ENCODE peak calls at places on chromosomes 4 and X, in four cellular contexts. One of them, this sample, is unnamed.

GRCh38 chr4:175309041-175309440 is 390.9 kb downstream of the ADAM29 start:
- DNase-seq in upper lobe of left lung: no peak
- DNase-seq in fibroblast of pulmonary artery: peak
- DNase-seq in cardiac muscle cell: no peak
- DNase-seq in this sample: no peak

GRCh38 chr4:61231421-61231820 is 31.3 kb downstream of the ADGRL3 start:
- DNase-seq in upper lobe of left lung: no peak
- DNase-seq in fibroblast of pulmonary artery: no peak
- DNase-seq in cardiac muscle cell: no peak
- DNase-seq in this sample: no peak

GRCh38 chr4:119693127-119693526 is 64.5 kb upstream of the PDE5A start:
- DNase-seq in upper lobe of left lung: no peak
- DNase-seq in fibroblast of pulmonary artery: no peak
- DNase-seq in cardiac muscle cell: no peak
- DNase-seq in this sample: no peak

GRCh38 chr4:137367608-137368007 is 164.7 kb downstream of the PCDH18 start:
- DNase-seq in upper lobe of left lung: no peak
- DNase-seq in fibroblast of pulmonary artery: peak
- DNase-seq in cardiac muscle cell: no peak
- DNase-seq in this sample: peak

GRCh38 chrX:31603411-31604120 is 531.7 kb upstream of the FTHL17 start:
- DNase-seq in upper lobe of left lung: no peak
- DNase-seq in fibroblast of pulmonary artery: peak
- DNase-seq in cardiac muscle cell: no peak
- DNase-seq in this sample: no peak

GRCh38 chrX:81114757-81115156 is 87.0 kb downstream of the HMGN5 start:
- DNase-seq in upper lobe of left lung: no peak
- DNase-seq in fibroblast of pulmonary artery: no peak
- DNase-seq in cardiac muscle cell: no peak
- DNase-seq in this sample: no peak

GRCh38 chr4:7941111-7942018 is 1.7 kb upstream of the AFAP1 start:
- DNase-seq in upper lobe of left lung: no peak
- DNase-seq in fibroblast of pulmonary artery: no peak
- DNase-seq in cardiac muscle cell: no peak
- DNase-seq in this sample: no peak

GRCh38 chrX:144681501-144681900 is 565.8 kb upstream of the SPANXN1 start:
- DNase-seq in upper lobe of left lung: no peak
- DNase-seq in fibroblast of pulmonary artery: peak
- DNase-seq in cardiac muscle cell: no peak
- DNase-seq in this sample: peak

GRCh38 chrX:43716696-43717095 is 60.6 kb downstream of the MAOA start:
- DNase-seq in upper lobe of left lung: no peak
- DNase-seq in fibroblast of pulmonary artery: no peak
- DNase-seq in cardiac muscle cell: no peak
- DNase-seq in this sample: no peak

GRCh38 chrX:42934020-42934701 is 156.2 kb upstream of the PPP1R2C start:
- DNase-seq in upper lobe of left lung: no peak
- DNase-seq in fibroblast of pulmonary artery: no peak
- DNase-seq in cardiac muscle cell: no peak
- DNase-seq in this sample: no peak

GRCh38 chr4:141329174-141329569 is 108.5 kb downstream of the ZNF330 start:
- DNase-seq in upper lobe of left lung: no peak
- DNase-seq in fibroblast of pulmonary artery: peak
- DNase-seq in cardiac muscle cell: no peak
- DNase-seq in this sample: peak

GRCh38 chr4:108473163-108473720 is 147.1 kb upstream of the RPL34 start:
- DNase-seq in upper lobe of left lung: no peak
- DNase-seq in fibroblast of pulmonary artery: no peak
- DNase-seq in cardiac muscle cell: no peak
- DNase-seq in this sample: no peak

GRCh38 chr4:78226279-78226678 is 169.2 kb downstream of the FRAS1 start:
- DNase-seq in upper lobe of left lung: no peak
- DNase-seq in fibroblast of pulmonary artery: no peak
- DNase-seq in cardiac muscle cell: no peak
- DNase-seq in this sample: no peak

GRCh38 chr4:175373031-175373430 is 439.0 kb downstream of the GPM6A start:
- DNase-seq in upper lobe of left lung: no peak
- DNase-seq in fibroblast of pulmonary artery: no peak
- DNase-seq in cardiac muscle cell: no peak
- DNase-seq in this sample: no peak

GRCh38 chr4:88196523-88197185 is 38.2 kb upstream of the ABCG2 start:
- DNase-seq in upper lobe of left lung: no peak
- DNase-seq in fibroblast of pulmonary artery: no peak
- DNase-seq in cardiac muscle cell: no peak
- DNase-seq in this sample: no peak

GRCh38 chr4:8831221-8832129 is 40.2 kb downstream of the HMX1 start:
- DNase-seq in upper lobe of left lung: peak
- DNase-seq in fibroblast of pulmonary artery: no peak
- DNase-seq in cardiac muscle cell: no peak
- DNase-seq in this sample: no peak

GRCh38 chrX:110175146-110175545 is 142.7 kb downstream of the AMMECR1 start:
- DNase-seq in upper lobe of left lung: no peak
- DNase-seq in fibroblast of pulmonary artery: no peak
- DNase-seq in cardiac muscle cell: no peak
- DNase-seq in this sample: no peak

GRCh38 chr4:78610546-78611214 is 59.1 kb downstream of the ANXA3 start:
- DNase-seq in upper lobe of left lung: no peak
- DNase-seq in fibroblast of pulmonary artery: peak
- DNase-seq in cardiac muscle cell: no peak
- DNase-seq in this sample: no peak

GRCh38 chr4:125112536-125112935 is 202.2 kb upstream of the FAT4 start:
- DNase-seq in upper lobe of left lung: no peak
- DNase-seq in fibroblast of pulmonary artery: no peak
- DNase-seq in cardiac muscle cell: no peak
- DNase-seq in this sample: no peak

GRCh38 chrX:140710710-140711109 is 1.2 kb downstream of the LINC00632 start:
- DNase-seq in upper lobe of left lung: no peak
- DNase-seq in fibroblast of pulmonary artery: peak
- DNase-seq in cardiac muscle cell: no peak
- DNase-seq in this sample: no peak

GRCh38 chr4:18180122-18180521 is 158.6 kb upstream of the LCORL start:
- DNase-seq in upper lobe of left lung: no peak
- DNase-seq in fibroblast of pulmonary artery: no peak
- DNase-seq in cardiac muscle cell: no peak
- DNase-seq in this sample: no peak

GRCh38 chrX:15170927-15171326 is 99.0 kb downstream of the ASB9 start:
- DNase-seq in upper lobe of left lung: no peak
- DNase-seq in fibroblast of pulmonary artery: no peak
- DNase-seq in cardiac muscle cell: no peak
- DNase-seq in this sample: no peak

GRCh38 chrX:154131955-154132354 is 12.1 kb upstream of the OPN1LW start:
- DNase-seq in upper lobe of left lung: no peak
- DNase-seq in fibroblast of pulmonary artery: no peak
- DNase-seq in cardiac muscle cell: no peak
- DNase-seq in this sample: no peak

GRCh38 chrX:102712967-102713677 is 874 bp downstream of the GPRASP2 start:
- DNase-seq in upper lobe of left lung: no peak
- DNase-seq in fibroblast of pulmonary artery: peak
- DNase-seq in cardiac muscle cell: peak
- DNase-seq in this sample: no peak

GRCh38 chrX:16188687-16189086 is 21.4 kb downstream of the MAGEB17 start:
- DNase-seq in upper lobe of left lung: no peak
- DNase-seq in fibroblast of pulmonary artery: peak
- DNase-seq in cardiac muscle cell: no peak
- DNase-seq in this sample: no peak

GRCh38 chr4:94032754-94033153 is 174.9 kb upstream of the SMARCAD1 start:
- DNase-seq in upper lobe of left lung: no peak
- DNase-seq in fibroblast of pulmonary artery: no peak
- DNase-seq in cardiac muscle cell: peak
- DNase-seq in this sample: no peak

GRCh38 chr4:47287735-47288134 is 175.8 kb downstream of the COMMD8 start:
- DNase-seq in upper lobe of left lung: no peak
- DNase-seq in fibroblast of pulmonary artery: peak
- DNase-seq in cardiac muscle cell: no peak
- DNase-seq in this sample: peak

GRCh38 chrX:68895339-68896250 is 66.8 kb downstream of the EFNB1 start:
- DNase-seq in upper lobe of left lung: no peak
- DNase-seq in fibroblast of pulmonary artery: peak
- DNase-seq in cardiac muscle cell: peak
- DNase-seq in this sample: no peak

GRCh38 chr4:54446556-54446955 is 211.2 kb upstream of the KIT start:
- DNase-seq in upper lobe of left lung: no peak
- DNase-seq in fibroblast of pulmonary artery: peak
- DNase-seq in cardiac muscle cell: no peak
- DNase-seq in this sample: no peak

GRCh38 chr4:54439831-54440243 is 210.7 kb downstream of the PDGFRA start:
- DNase-seq in upper lobe of left lung: no peak
- DNase-seq in fibroblast of pulmonary artery: peak
- DNase-seq in cardiac muscle cell: no peak
- DNase-seq in this sample: peak

GRCh38 chr4:54440394-54441223 is 211.5 kb downstream of the PDGFRA start:
- DNase-seq in upper lobe of left lung: no peak
- DNase-seq in fibroblast of pulmonary artery: peak
- DNase-seq in cardiac muscle cell: no peak
- DNase-seq in this sample: no peak
- H3K4me3 ChIP-seq in upper lobe of left lung: peak
- H3K4me3 ChIP-seq in fibroblast of pulmonary artery: peak
- H3K4me3 ChIP-seq in cardiac muscle cell: no peak
- H3K4me3 ChIP-seq in this sample: no peak

GRCh38 chr4:122765702-122766352 is 33.3 kb downstream of the BBS12 start:
- DNase-seq in upper lobe of left lung: no peak
- DNase-seq in fibroblast of pulmonary artery: peak
- DNase-seq in cardiac muscle cell: no peak
- DNase-seq in this sample: peak
- H3K4me3 ChIP-seq in upper lobe of left lung: no peak
- H3K4me3 ChIP-seq in fibroblast of pulmonary artery: no peak
- H3K4me3 ChIP-seq in cardiac muscle cell: no peak
- H3K4me3 ChIP-seq in this sample: no peak

DNA sequence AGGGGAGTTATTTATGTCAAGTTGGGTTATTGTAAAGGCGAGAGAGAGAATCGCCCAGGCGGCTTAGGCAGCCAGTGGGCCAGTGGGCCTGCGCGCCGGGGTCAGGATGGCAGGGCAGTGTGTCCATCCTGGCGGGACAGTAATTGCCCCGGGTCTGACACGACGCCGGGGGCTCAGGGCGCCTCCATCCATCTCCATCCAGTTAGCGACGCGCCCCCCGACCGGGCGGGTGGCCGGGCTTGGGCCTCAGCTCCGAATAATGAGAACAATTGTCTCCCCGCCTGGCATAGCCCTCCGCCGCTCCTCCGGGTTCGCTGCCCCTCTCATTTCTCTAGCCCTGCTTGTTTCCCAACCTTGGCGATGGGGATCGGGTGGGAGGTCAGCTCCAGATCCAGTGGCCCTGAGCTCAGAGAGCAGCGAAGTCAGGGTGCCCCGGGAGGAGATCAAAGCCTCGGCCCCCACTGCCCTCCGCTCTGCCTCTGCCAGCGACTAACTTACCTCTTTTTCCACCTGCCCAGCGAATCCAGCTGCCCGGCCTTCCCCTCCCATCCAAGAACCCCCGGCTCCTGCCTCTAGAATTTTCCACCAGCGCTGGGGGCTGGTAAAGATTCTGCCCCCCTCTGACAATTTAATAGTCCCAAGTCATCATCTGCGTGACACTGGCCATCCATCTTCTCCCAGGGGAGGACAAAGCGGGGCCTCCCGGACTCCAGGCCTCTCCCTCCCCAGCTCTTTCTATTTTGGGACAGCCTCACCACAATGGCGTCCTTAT is 56.9 kb upstream of the TMEM33 start:
- DNase-seq in upper lobe of left lung: peak
- DNase-seq in fibroblast of pulmonary artery: no peak
- DNase-seq in cardiac muscle cell: no peak
- DNase-seq in this sample: no peak
- H3K4me3 ChIP-seq in upper lobe of left lung: no peak
- H3K4me3 ChIP-seq in fibroblast of pulmonary artery: no peak
- H3K4me3 ChIP-seq in cardiac muscle cell: no peak
- H3K4me3 ChIP-seq in this sample: no peak

GRCh38 chr4:2713337-2713736 is 42.8 kb downstream of the TNIP2 start:
- DNase-seq in upper lobe of left lung: no peak
- DNase-seq in fibroblast of pulmonary artery: no peak
- DNase-seq in cardiac muscle cell: no peak
- DNase-seq in this sample: no peak

GRCh38 chr4:2715426-2715825 is 40.7 kb downstream of the TNIP2 start:
- DNase-seq in upper lobe of left lung: no peak
- DNase-seq in fibroblast of pulmonary artery: no peak
- DNase-seq in cardiac muscle cell: no peak
- DNase-seq in this sample: no peak

GRCh38 chr4:2714918-2715317 is 41.2 kb downstream of the TNIP2 start:
- DNase-seq in upper lobe of left lung: no peak
- DNase-seq in fibroblast of pulmonary artery: peak
- DNase-seq in cardiac muscle cell: no peak
- DNase-seq in this sample: no peak

GRCh38 chr4:2714071-2714770 is 41.9 kb downstream of the TNIP2 start:
- DNase-seq in upper lobe of left lung: no peak
- DNase-seq in fibroblast of pulmonary artery: peak
- DNase-seq in cardiac muscle cell: peak
- DNase-seq in this sample: peak

DNA sequence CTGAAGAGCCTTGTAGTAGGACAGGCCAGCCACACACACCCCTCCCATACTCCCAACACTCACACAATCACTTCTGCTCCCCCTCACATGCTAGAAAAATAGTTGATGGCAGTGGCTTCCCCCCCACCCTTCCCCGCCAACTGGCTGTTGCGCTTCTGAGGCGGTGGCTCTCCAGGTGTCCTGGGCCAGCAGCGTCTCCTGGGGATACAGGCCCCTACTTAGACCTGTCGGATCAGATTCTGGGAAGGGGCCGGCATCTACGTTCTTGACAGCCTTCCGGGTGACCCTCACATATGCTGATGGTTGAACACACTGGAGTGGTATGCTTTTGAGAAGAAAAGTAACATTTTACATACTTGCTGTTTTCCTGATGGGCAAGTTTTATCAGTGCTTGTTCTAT is 39.9 kb downstream of the TNIP2 start:
- DNase-seq in upper lobe of left lung: no peak
- DNase-seq in fibroblast of pulmonary artery: no peak
- DNase-seq in cardiac muscle cell: no peak
- DNase-seq in this sample: no peak
- H3K4me3 ChIP-seq in upper lobe of left lung: no peak
- H3K4me3 ChIP-seq in fibroblast of pulmonary artery: no peak
- H3K4me3 ChIP-seq in cardiac muscle cell: no peak
- H3K4me3 ChIP-seq in this sample: no peak